ENCODE peak calls at places on chromosome 9, in six cellular contexts. D is left ventricle myocardium superior, C is left colon, O is stromal cell of bone marrow, U is activated B cell treated with CpG ODN at 0.5 μM for 24 hours, H is M059J. J is an unnamed sample.

GRCh38 chr9:89527084-89527483 is 29.2 kb upstream of the SEMA4D start:
- DNase-seq in D (peak), C (peak), O (no peak), U (no peak), H (no peak), J (no peak)

GRCh38 chr9:86349271-86349670 is 4.9 kb downstream of the TUT7 start:
- DNase-seq in D (no peak), C (no peak), O (no peak), U (no peak), H (peak), J (no peak)

GRCh38 chr9:114366334-114367128 is 21.3 kb downstream of the AKNA start:
- DNase-seq in D (no peak), C (no peak), O (peak), U (no peak), H (peak), J (no peak)

GRCh38 chr9:36341936-36342577 is 58.0 kb downstream of the RNF38 start:
- DNase-seq in D (no peak), C (no peak), O (no peak), U (no peak), H (no peak), J (no peak)

GRCh38 chr9:91857291-91857781 is 92.7 kb downstream of the ROR2 start:
- DNase-seq in D (no peak), C (no peak), O (no peak), U (no peak), H (no peak), J (no peak)

GRCh38 chr9:79362100-79363081 is 209.4 kb upstream of the TLE4 start:
- DNase-seq in D (no peak), C (no peak), O (no peak), U (no peak), H (peak), J (peak)

GRCh38 chr9:93577045-93577939 is 908 bp downstream of the PHF2 start:
- DNase-seq in D (peak), C (peak), O (no peak), U (peak), H (peak), J (no peak)

GRCh38 chr9:27870404-27870803 is 297.1 kb upstream of the C9orf72 start:
- DNase-seq in D (no peak), C (no peak), O (no peak), U (no peak), H (peak), J (no peak)

GRCh38 chr9:131111854-131112311 is 13.5 kb upstream of the NUP214 start:
- DNase-seq in D (no peak), C (no peak), O (no peak), U (no peak), H (no peak), J (no peak)

GRCh38 chr9:70747335-70747734 is 332.9 kb upstream of the KLF9 start:
- DNase-seq in D (no peak), C (no peak), O (peak), U (no peak), H (no peak), J (no peak)

GRCh38 chr9:95015569-95015968 is 289.1 kb downstream of the AOPEP start:
- DNase-seq in D (no peak), C (no peak), O (no peak), U (no peak), H (no peak), J (no peak)

GRCh38 chr9:127221695-127222094 is 42.9 kb upstream of the GARNL3 start:
- DNase-seq in D (no peak), C (no peak), O (no peak), U (no peak), H (no peak), J (no peak)

GRCh38 chr9:16732546-16732945 is 137.9 kb downstream of the BNC2 start:
- DNase-seq in D (no peak), C (no peak), O (no peak), U (no peak), H (no peak), J (no peak)

GRCh38 chr9:893843-894420 is 52.4 kb downstream of the DMRT1 start:
- DNase-seq in D (peak), C (peak), O (peak), U (peak), H (peak), J (no peak)

GRCh38 chr9:75036793-75037192 is 8.7 kb upstream of the CARNMT1 start:
- DNase-seq in D (no peak), C (no peak), O (no peak), U (no peak), H (no peak), J (no peak)

GRCh38 chr9:23005061-23005690 is 558.6 kb downstream of the DMRTA1 start:
- DNase-seq in D (no peak), C (no peak), O (peak), U (no peak), H (peak), J (peak)

GRCh38 chr9:89278997-89279739 is 31.8 kb upstream of the CKS2 start:
- DNase-seq in D (no peak), C (no peak), O (peak), U (no peak), H (peak), J (peak)

J was measured in NCI-H774.